ENCODE peak calls at places on chromosomes 16 and 17, in nine cellular contexts. I is mammary epithelial cell, S is pancreas, G is spleen, O is OCI-LY7, L is AG09309, K is left ventricle myocardium inferior, C is A549, X is PC-3. Z is an unnamed sample.

GRCh38 chr17:14297161-14297851 is 3.6 kb upstream of the HS3ST3B1 start:
- DNase-seq in G (peak; percentile 87), O (no peak), X (peak; percentile 34), S (peak; percentile 41), L (no peak), I (peak; percentile 42), K (peak; percentile 21), C (peak; percentile 29), Z (peak; percentile 60)

GRCh38 chr16:55045329-55046145 is 114.9 kb downstream of the IRX5 start:
- DNase-seq in L (no peak), O (no peak), K (no peak), I (no peak), X (no peak), C (no peak), G (no peak), S (no peak), Z (no peak)

GRCh38 chr17:45342871-45343526 is 26.2 kb upstream of the MAP3K14 start:
- DNase-seq in O (no peak), L (no peak), X (no peak), K (no peak), G (peak; percentile 21), S (no peak), I (no peak), C (no peak), Z (no peak)

GRCh38 chr16:53692146-53692545 is 11.5 kb downstream of the RPGRIP1L start:
- DNase-seq in O (no peak), K (no peak), C (peak; percentile 67), I (no peak), X (peak; percentile 45), G (no peak), L (no peak), S (no peak), Z (peak; percentile 41)

GRCh38 chr16:81582655-81583441 is 138.2 kb downstream of the CMIP start:
- DNase-seq in K (no peak), S (peak; percentile 46), G (no peak), L (no peak), O (no peak), C (peak; percentile 58), X (no peak), I (no peak), Z (peak; percentile 16)

GRCh38 chr16:19967963-19968362 is 83.3 kb upstream of the GPRC5B start:
- DNase-seq in K (no peak), I (no peak), S (no peak), G (no peak), L (no peak), O (no peak), C (no peak), X (no peak), Z (no peak)

GRCh38 chr16:84821728-84822676 is 2.2 kb downstream of the CRISPLD2 start:
- DNase-seq in K (no peak), G (no peak), I (peak; percentile 43), X (peak; percentile 6), S (no peak), C (no peak), O (no peak), L (no peak), Z (peak; percentile 67)

GRCh38 chr17:16459850-16460550 is 32.0 kb downstream of the LRRC75A start:
- DNase-seq in O (no peak), K (no peak), X (peak; percentile 20), I (peak; percentile 47), G (no peak), C (no peak), L (no peak), S (no peak), Z (no peak)

GRCh38 chr17:2593846-2594656 is 597 bp downstream of the PAFAH1B1 start:
- DNase-seq in C (peak; percentile 88), S (peak; percentile 84), I (peak; percentile 75), O (peak; percentile 81), G (peak; percentile 95), K (peak; percentile 85), X (peak; percentile 51), L (peak; percentile 16), Z (peak; percentile 75)

GRCh38 chr17:694239-694638 is 20.4 kb downstream of the VPS53 start:
- DNase-seq in K (no peak), L (peak; percentile 95), G (no peak), O (no peak), I (peak; percentile 95), S (no peak), C (peak; percentile 89), X (peak; percentile 95), Z (peak; percentile 92)

GRCh38 chr17:10059684-10060211 is 138.7 kb downstream of the GAS7 start:
- DNase-seq in G (no peak), C (no peak), I (no peak), O (no peak), S (no peak), K (peak; percentile 64), L (no peak), X (no peak), Z (peak; percentile 30)

GRCh38 chr16:75559564-75560372 is 3.7 kb upstream of the TMEM231 start:
- DNase-seq in L (no peak), K (no peak), C (no peak), I (peak; percentile 28), O (no peak), S (no peak), X (no peak), G (no peak), Z (peak; percentile 64)

GRCh38 chr17:76357597-76358158 is 4.0 kb upstream of the PRPSAP1 start:
- DNase-seq in L (no peak), C (no peak), I (no peak), O (no peak), G (no peak), S (no peak), K (no peak), X (no peak), Z (no peak)

GRCh38 chr17:62653002-62653830 is 25.7 kb downstream of the MRC2 start:
- DNase-seq in K (peak; percentile 77), O (no peak), I (no peak), G (peak; percentile 82), X (peak; percentile 68), L (no peak), S (peak; percentile 69), C (peak; percentile 69), Z (peak; percentile 49)

GRCh38 chr16:15404792-15405191 is 9.2 kb downstream of the MPV17L start:
- DNase-seq in S (no peak), O (no peak), G (no peak), L (no peak), C (peak; percentile 23), X (no peak), K (no peak), I (peak; percentile 56), Z (no peak)

GRCh38 chr16:68645494-68646388 is 631 bp downstream of the CDH3 start:
- DNase-seq in K (no peak), S (no peak), I (peak; percentile 26), X (no peak), C (no peak), O (no peak), G (no peak), L (no peak), Z (no peak)

GRCh38 chr16:576823-577201 is 7.0 kb downstream of the PIGQ start:
- DNase-seq in G (no peak), C (no peak), K (no peak), X (no peak), S (no peak), I (no peak), O (no peak), L (no peak), Z (no peak)

GRCh38 chr17:47720754-47721533 is 12.1 kb upstream of the TBX21 start:
- DNase-seq in G (peak; percentile 74), S (no peak), K (no peak), C (no peak), L (no peak), X (peak; percentile 88), I (peak; percentile 32), O (no peak), Z (no peak)
- TF ChIP-seq CTCF in G (no peak), S (no peak), K (no peak), C (no peak), L (no peak), X (peak; percentile 23), I (no peak), O (no peak), Z (no peak)

DNA sequence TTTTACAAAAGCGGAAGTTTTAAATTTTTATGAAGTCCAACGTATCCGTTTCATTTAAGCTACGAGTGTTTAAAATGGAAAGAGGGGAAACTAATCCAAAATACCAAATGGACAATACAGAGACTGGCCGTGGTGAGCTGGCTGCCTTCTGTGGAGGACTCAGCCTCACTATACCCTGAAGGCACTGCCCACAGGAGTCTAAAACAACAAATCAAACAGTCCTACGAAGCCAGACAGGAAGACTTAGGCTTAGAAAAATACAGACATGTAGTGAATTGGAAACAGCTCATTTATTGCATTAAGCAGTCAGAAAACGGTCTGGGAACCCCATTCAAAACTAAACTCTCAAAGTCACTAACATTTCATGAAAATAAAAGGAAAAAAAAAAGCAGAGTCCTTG is 75.1 kb downstream of the CYTH1 start:
- DNase-seq in C (peak; percentile 27), O (no peak), I (peak; percentile 71), K (no peak), G (no peak), S (no peak), L (no peak), X (peak; percentile 33), Z (no peak)
- H3K4me3 ChIP-seq in C (no peak overlapping the region), O (peak overlapping the region; percentile 37), I (no peak overlapping the region), K (no peak overlapping the region), G (no peak overlapping the region), S (no peak overlapping the region), L (no peak overlapping the region), X (no peak overlapping the region), Z (no peak overlapping the region)

GRCh38 chr16:50778284-50779163 is 36.6 kb downstream of the CYLD start:
- DNase-seq in X (no peak), I (no peak), L (no peak), G (no peak), C (no peak), O (no peak), S (no peak), K (no peak), Z (no peak)

GRCh38 chr16:50781518-50781917 is 39.6 kb downstream of the CYLD start:
- DNase-seq in X (no peak), G (no peak), K (no peak), C (no peak), O (no peak), L (no peak), I (no peak), S (no peak), Z (no peak)

GRCh38 chr16:50776042-50776441 is 34.2 kb downstream of the CYLD start:
- DNase-seq in S (no peak), C (no peak), I (no peak), K (no peak), X (no peak), L (no peak), O (no peak), G (no peak), Z (no peak)

DNA sequence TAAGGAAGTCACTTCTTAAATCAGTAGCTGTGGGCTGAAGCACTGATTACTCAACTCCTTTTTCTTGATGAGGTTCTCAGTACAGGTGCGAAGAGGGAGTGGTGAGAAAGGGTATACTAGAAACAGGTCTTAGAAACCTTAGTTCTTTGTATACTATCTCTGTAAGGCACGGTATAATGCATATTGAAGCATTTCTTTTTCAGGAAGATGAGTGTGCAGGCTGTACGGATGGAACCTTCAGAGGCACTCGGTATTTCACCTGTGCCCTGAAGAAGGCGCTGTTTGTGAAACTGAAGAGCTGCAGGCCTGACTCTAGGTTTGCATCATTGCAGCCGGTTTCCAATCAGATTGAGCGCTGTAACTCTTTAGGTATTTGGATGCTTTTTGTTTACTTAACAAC is 39.2 kb downstream of the CYLD start:
- DNase-seq in X (peak; percentile 15), O (no peak), S (no peak), G (no peak), I (no peak), K (no peak), L (no peak), C (peak; percentile 17), Z (no peak)
- TF ChIP-seq CTCF in X (no peak), O (peak; percentile 43), S (no peak), G (no peak), I (peak; percentile 11), K (no peak), L (no peak), C (no peak), Z (peak; percentile 13)

GRCh38 chr17:32929288-32929574 is 1.3 kb downstream of the TMEM98 start:
- DNase-seq in G (no peak), C (no peak), L (no peak), I (no peak), K (no peak), O (no peak), X (no peak), S (no peak), Z (peak; percentile 25)
- H3K4me3 ChIP-seq in G (no peak overlapping the region), C (no peak overlapping the region), L (peak overlapping the region; percentile 69), I (peak overlapping the region; percentile 54), K (peak overlapping the region; percentile 75), O (no peak overlapping the region), X (peak overlapping the region; percentile 80), S (no peak overlapping the region), Z (peak overlapping the region; percentile 63)